ENCODE peak calls at places on chromosomes 3 and 15, in ten cellular contexts. Q, R, D, W, E, Y, J, M, F and G are unnamed samples. For H3K4me1, the result is how much of the 10 kb centered on the place peaks cover.

GRCh38 chr3:5012398-5012797 is 33.2 kb downstream of the BHLHE40 start:
- DNase-seq in Q (no peak), R (no peak), D (no peak), W (peak), E (no peak), Y (no peak), J (no peak), M (no peak), F (no peak), G (no peak)

GRCh38 chr15:58336161-58336560 is 95.6 kb upstream of the LIPC start:
- DNase-seq in Q (no peak), R (no peak), D (no peak), W (no peak), E (no peak), Y (no peak), J (no peak), M (no peak), F (no peak), G (no peak)

GRCh38 chr3:120708408-120708807 is 26.4 kb upstream of the HGD start:
- DNase-seq in Q (no peak), R (no peak), D (no peak), W (no peak), E (no peak), Y (no peak), J (no peak), M (no peak), F (no peak), G (no peak)

GRCh38 chr3:116614795-116615362 is 94.7 kb upstream of the TUSC7 start:
- DNase-seq in Q (no peak), R (peak), D (no peak), W (no peak), E (peak), Y (peak), J (no peak), M (no peak), F (no peak), G (no peak)

GRCh38 chr3:36447063-36447462 is 66.8 kb downstream of the STAC start:
- DNase-seq in Q (no peak), R (no peak), D (no peak), W (no peak), E (no peak), Y (no peak), J (no peak), M (no peak), F (no peak), G (no peak)

GRCh38 chr3:154904328-154904727 is 175.8 kb upstream of the MME start:
- DNase-seq in Q (no peak), R (peak), D (no peak), W (no peak), E (no peak), Y (peak), J (no peak), M (no peak), F (no peak), G (no peak)

GRCh38 chr3:36901588-36901987 is 43.3 kb downstream of the TRANK1 start:
- DNase-seq in Q (no peak), R (no peak), D (no peak), W (no peak), E (no peak), Y (no peak), J (no peak), M (no peak), F (no peak), G (no peak)

GRCh38 chr15:60721232-60721576 is 242.3 kb upstream of the ICE2 start:
- DNase-seq in Q (no peak), R (no peak), D (no peak), W (no peak), E (no peak), Y (no peak), J (no peak), M (no peak), F (no peak), G (no peak)

GRCh38 chr15:27249046-27249722 is 278.2 kb downstream of the GABRG3 start:
- DNase-seq in Q (no peak), R (no peak), D (no peak), W (no peak), E (no peak), Y (no peak), J (no peak), M (no peak), F (no peak), G (no peak)

GRCh38 chr3:136984837-136985236 is 27.1 kb downstream of the IL20RB start:
- DNase-seq in Q (no peak), R (peak), D (no peak), W (no peak), E (no peak), Y (peak), J (no peak), M (no peak), F (no peak), G (no peak)

GRCh38 chr15:90650956-90651689 is 66.0 kb upstream of the BLM start:
- DNase-seq in Q (no peak), R (no peak), D (no peak), W (no peak), E (no peak), Y (no peak), J (no peak), M (no peak), F (no peak), G (no peak)

GRCh38 chr15:68553594-68553993 is 25.2 kb upstream of the CORO2B start:
- DNase-seq in Q (no peak), R (no peak), D (no peak), W (no peak), E (no peak), Y (no peak), J (no peak), M (no peak), F (no peak), G (no peak)

GRCh38 chr3:66494964-66495581 is 5.7 kb downstream of the LRIG1 start:
- DNase-seq in Q (no peak), R (no peak), D (no peak), W (no peak), E (no peak), Y (no peak), J (no peak), M (no peak), F (no peak), G (no peak)

GRCh38 chr3:171976526-171976925 is 62.9 kb upstream of the FNDC3B start:
- DNase-seq in Q (no peak), R (no peak), D (no peak), W (no peak), E (no peak), Y (no peak), J (no peak), M (no peak), F (peak), G (no peak)

GRCh38 chr3:30538787-30539186 is 67.6 kb upstream of the TGFBR2 start:
- DNase-seq in Q (no peak), R (peak), D (no peak), W (no peak), E (peak), Y (peak), J (no peak), M (no peak), F (no peak), G (no peak)

GRCh38 chr3:66592927-66593625 is 92.3 kb upstream of the LRIG1 start:
- DNase-seq in Q (no peak), R (no peak), D (no peak), W (no peak), E (no peak), Y (no peak), J (no peak), M (no peak), F (no peak), G (no peak)

GRCh38 chr3:163776753-163777152 is 1301.5 kb downstream of the SI start:
- DNase-seq in Q (no peak), R (no peak), D (no peak), W (no peak), E (no peak), Y (no peak), J (no peak), M (no peak), F (no peak), G (no peak)

GRCh38 chr3:192816274-192816853 is 89.0 kb upstream of the FGF12 start:
- DNase-seq in Q (no peak), R (peak), D (no peak), W (no peak), E (peak), Y (peak), J (peak), M (no peak), F (no peak), G (no peak)

GRCh38 chr3:146334151-146334550 is 83.2 kb upstream of the PLSCR4 start:
- DNase-seq in Q (no peak), R (peak), D (no peak), W (no peak), E (no peak), Y (peak), J (no peak), M (no peak), F (peak), G (peak)

GRCh38 chr3:159265705-159266104 is 463.9 kb downstream of the MFSD1 start:
- DNase-seq in Q (no peak), R (peak), D (no peak), W (no peak), E (no peak), Y (no peak), J (no peak), M (no peak), F (no peak), G (no peak)

GRCh38 chr3:99931059-99931458 is 113.4 kb downstream of the CMSS1 start:
- DNase-seq in Q (no peak), R (no peak), D (no peak), W (no peak), E (no peak), Y (no peak), J (no peak), M (no peak), F (no peak), G (no peak)

GRCh38 chr3:194404365-194405140 is 5.5 kb upstream of the GP5 start:
- DNase-seq in Q (no peak), R (peak), D (peak), W (no peak), E (no peak), Y (peak), J (no peak), M (no peak), F (peak), G (no peak)

GRCh38 chr15:101351736-101352135 is 56.7 kb upstream of the SNRPA1 start:
- DNase-seq in Q (no peak), R (no peak), D (no peak), W (no peak), E (no peak), Y (no peak), J (no peak), M (no peak), F (no peak), G (no peak)

GRCh38 chr15:95446854-95447253 is 883.6 kb upstream of the NR2F2 start:
- DNase-seq in Q (no peak), R (no peak), D (no peak), W (no peak), E (no peak), Y (no peak), J (no peak), M (no peak), F (no peak), G (no peak)

GRCh38 chr15:41967506-41968206 is 4.7 kb downstream of the EHD4 start:
- DNase-seq in Q (peak), R (peak), D (no peak), W (peak), E (no peak), Y (no peak), J (no peak), M (no peak), F (peak), G (no peak)

GRCh38 chr3:64484289-64484992 is 203.4 kb downstream of the ADAMTS9 start:
- DNase-seq in Q (peak), R (peak), D (peak), W (peak), E (peak), Y (peak), J (peak), M (no peak), F (peak), G (peak)

GRCh38 chr3:140630866-140631265 is 47.0 kb upstream of the TRIM42 start:
- DNase-seq in Q (no peak), R (no peak), D (no peak), W (no peak), E (no peak), Y (no peak), J (no peak), M (no peak), F (no peak), G (no peak)

GRCh38 chr3:99114565-99115291 is 213.2 kb upstream of the DCBLD2 start:
- DNase-seq in Q (no peak), R (peak), D (no peak), W (no peak), E (no peak), Y (peak), J (no peak), M (no peak), F (no peak), G (no peak)

DNA sequence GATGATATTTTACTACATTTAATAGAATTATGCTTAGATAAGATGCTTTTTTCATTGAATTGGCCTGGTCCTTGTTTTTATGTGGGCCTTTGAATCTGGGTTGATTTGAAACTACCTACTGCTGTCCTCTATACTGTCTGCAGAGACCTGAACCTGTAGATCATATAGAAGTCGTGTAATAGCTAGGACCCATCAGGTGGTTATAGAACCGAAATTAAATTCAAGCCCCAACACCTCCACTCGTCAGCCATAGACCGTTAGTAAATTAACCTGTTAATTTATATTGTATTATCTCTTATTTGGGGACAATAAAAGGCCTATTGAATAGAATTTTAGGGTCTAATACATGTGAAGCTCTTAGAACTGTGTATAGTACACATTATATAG is 108.4 kb downstream of the MBNL1 start:
- DNase-seq in Q (no peak), R (no peak), D (no peak), W (no peak), E (no peak), Y (no peak), J (no peak), M (no peak), F (no peak), G (no peak)
- H3K4me1 ChIP-seq in Q (under half), R (under half), D (under half), W (half or more), E (half or more), Y (under half), J (under half), M (half or more), F (half or more), G (under half)

GRCh38 chr3:125367403-125368230 is 7.5 kb downstream of the ZNF148 start:
- DNase-seq in Q (no peak), R (peak), D (no peak), W (no peak), E (no peak), Y (no peak), J (no peak), M (no peak), F (no peak), G (no peak)

GRCh38 chr3:125366132-125366531 is 9.0 kb downstream of the ZNF148 start:
- DNase-seq in Q (no peak), R (no peak), D (no peak), W (no peak), E (no peak), Y (no peak), J (no peak), M (no peak), F (no peak), G (no peak)
- H3K4me1 ChIP-seq in Q (under half), R (under half), D (under half), W (under half), E (under half), Y (under half), J (under half), M (under half), F (under half), G (under half)

DNA sequence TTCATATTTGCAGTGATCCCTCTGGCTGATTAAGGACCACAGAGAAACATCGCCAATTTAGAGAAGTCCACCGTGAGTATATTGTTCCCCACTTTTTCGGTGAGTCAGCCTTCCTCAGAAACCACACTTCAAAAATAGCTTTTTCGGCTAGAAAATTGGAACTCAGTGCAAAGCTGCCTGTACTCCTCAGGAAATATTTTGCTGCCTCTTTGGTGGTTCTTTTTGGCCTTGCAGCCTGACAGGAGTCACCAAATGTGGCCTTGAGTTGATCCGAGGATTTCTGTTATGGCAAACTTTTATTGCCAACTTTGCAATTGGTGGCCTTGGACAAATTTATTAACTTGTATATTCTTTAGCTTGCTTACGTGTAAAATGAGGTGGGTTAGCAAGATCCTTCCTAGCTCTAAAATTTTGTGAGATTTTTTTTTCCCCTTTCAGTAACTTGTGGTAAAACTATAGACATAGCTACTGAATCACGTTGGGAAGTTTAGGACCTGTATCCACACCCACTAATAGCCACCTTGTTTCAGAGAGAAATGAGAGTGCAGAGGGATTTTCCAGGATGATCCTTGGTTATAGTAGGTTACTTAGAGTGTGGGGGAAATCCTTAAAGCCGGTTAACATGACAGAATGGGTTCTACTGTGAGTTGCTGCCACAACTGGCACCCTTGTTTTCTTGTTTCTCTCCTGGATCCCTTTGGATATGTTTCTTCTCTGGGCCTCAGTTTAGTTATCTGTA is 9.9 kb downstream of the ARL6IP5 start:
- DNase-seq in Q (no peak), R (peak), D (no peak), W (no peak), E (no peak), Y (peak), J (no peak), M (no peak), F (no peak), G (no peak)
- H3K4me1 ChIP-seq in Q (half or more), R (under half), D (half or more), W (half or more), E (under half), Y (half or more), J (under half), M (half or more), F (half or more), G (under half)

GRCh38 chr15:56425276-56425675 is 39.7 kb downstream of the MNS1 start:
- DNase-seq in Q (no peak), R (no peak), D (no peak), W (no peak), E (no peak), Y (no peak), J (no peak), M (no peak), F (no peak), G (no peak)
- H3K4me1 ChIP-seq in Q (under half), R (under half), D (under half), W (under half), E (under half), Y (under half), J (under half), M (under half), F (under half), G (under half)

GRCh38 chr15:44726136-44726535 is 10.2 kb upstream of the TRIM69 start:
- DNase-seq in Q (no peak), R (peak), D (no peak), W (no peak), E (no peak), Y (no peak), J (no peak), M (no peak), F (no peak), G (no peak)
- H3K4me1 ChIP-seq in Q (under half), R (under half), D (half or more), W (under half), E (under half), Y (under half), J (under half), M (under half), F (under half), G (under half)

GRCh38 chr3:115208066-115208750 is 61.1 kb upstream of the ZBTB20 start:
- DNase-seq in Q (no peak), R (no peak), D (no peak), W (no peak), E (no peak), Y (no peak), J (no peak), M (no peak), F (no peak), G (no peak)
- H3K4me1 ChIP-seq in Q (under half), R (under half), D (under half), W (under half), E (under half), Y (under half), J (under half), M (under half), F (under half), G (under half)

DNA sequence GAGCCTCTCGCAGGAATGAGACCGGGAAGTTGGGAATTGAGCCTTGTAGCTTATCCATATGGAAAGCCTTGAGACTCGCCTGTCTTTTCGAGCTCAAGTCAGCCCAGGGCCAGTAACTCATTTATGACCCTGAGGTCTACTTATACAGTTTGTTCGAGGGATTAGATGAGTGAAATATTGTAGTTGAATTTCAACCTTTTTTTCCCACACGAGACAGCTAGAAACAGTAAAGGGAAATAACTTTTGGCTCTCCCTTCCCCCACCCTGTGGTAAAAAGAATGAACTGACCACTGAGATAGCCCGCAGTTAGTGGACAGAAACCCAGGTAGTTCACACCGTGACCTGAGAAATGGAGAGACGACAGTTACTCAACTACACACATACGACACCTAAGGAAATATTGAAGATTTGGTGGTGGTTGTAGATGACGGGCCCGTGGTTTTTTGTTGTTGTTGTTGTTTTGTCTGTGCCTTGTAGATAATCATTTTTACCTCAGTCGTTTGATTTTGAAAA is 837 bp downstream of the EIF3J start:
- DNase-seq in Q (no peak), R (no peak), D (no peak), W (no peak), E (peak), Y (no peak), J (no peak), M (no peak), F (no peak), G (no peak)
- H3K4me1 ChIP-seq in Q (under half), R (under half), D (under half), W (half or more), E (under half), Y (under half), J (under half), M (under half), F (under half), G (under half)

GRCh38 chr3:9866639-9867038 is 13.4 kb downstream of the CIDEC start:
- DNase-seq in Q (peak), R (peak), D (no peak), W (peak), E (no peak), Y (no peak), J (no peak), M (no peak), F (no peak), G (peak)
- H3K4me1 ChIP-seq in Q (under half), R (under half), D (under half), W (half or more), E (under half), Y (under half), J (under half), M (under half), F (under half), G (under half)

GRCh38 chr3:46934508-46935167 is 41.9 kb downstream of the CCDC12 start:
- DNase-seq in Q (no peak), R (peak), D (no peak), W (peak), E (no peak), Y (peak), J (peak), M (no peak), F (peak), G (no peak)
- H3K4me1 ChIP-seq in Q (half or more), R (half or more), D (under half), W (half or more), E (half or more), Y (half or more), J (under half), M (half or more), F (half or more), G (under half)